ENCODE peak calls at places on chromosome 3, in ten cellular contexts. K is GM12878, D is A549, X is thyroid gland, Z is stomach, F is vagina, R is sigmoid colon, H is suprapubic skin, S is heart left ventricle, P is ovary. N is an unnamed sample. For H3K4me1, the result is how much of the 10 kb centered on the place peaks cover.

GRCh38 chr3:24145481-24145880 is 200.4 kb downstream of the NR1D2 start:
- DNase-seq in K (no peak), D (no peak), X (no peak), Z (no peak), F (no peak), R (no peak), H (no peak), S (no peak), P (no peak), N (no peak)

GRCh38 chr3:61864886-61865285 is 303.5 kb downstream of the PTPRG start:
- DNase-seq in K (no peak), D (no peak), X (no peak), Z (no peak), F (no peak), R (no peak), H (no peak), S (no peak), P (no peak), N (no peak)

GRCh38 chr3:189967254-189967865 is 153.3 kb downstream of the P3H2 start:
- DNase-seq in K (no peak), D (peak), X (no peak), Z (no peak), F (no peak), R (no peak), H (no peak), S (no peak), P (no peak), N (no peak)

GRCh38 chr3:4744405-4745239 is 234.6 kb upstream of the BHLHE40 start:
- DNase-seq in K (no peak), D (peak), X (no peak), Z (no peak), F (no peak), R (no peak), H (no peak), S (no peak), P (no peak), N (no peak)

GRCh38 chr3:165837058-165837525 is at the start of gene BCHE:
- DNase-seq in K (no peak), D (peak), X (no peak), Z (no peak), F (no peak), R (peak), H (no peak), S (peak), P (no peak), N (peak)

GRCh38 chr3:117045143-117045542 is 335.6 kb downstream of the TUSC7 start:
- DNase-seq in K (no peak), D (no peak), X (no peak), Z (no peak), F (no peak), R (peak), H (no peak), S (peak), P (no peak), N (no peak)

GRCh38 chr3:50238549-50239026 is 2.6 kb downstream of the GNAI2 start:
- DNase-seq in K (no peak), D (no peak), X (peak), Z (peak), F (no peak), R (peak), H (peak), S (peak), P (peak), N (peak)

GRCh38 chr3:99637381-99638111 is 848 bp upstream of the COL8A1 start:
- DNase-seq in K (no peak), D (no peak), X (peak), Z (no peak), F (no peak), R (no peak), H (no peak), S (peak), P (peak), N (peak)

GRCh38 chr3:169493512-169494141 is 169.9 kb downstream of the MECOM start:
- DNase-seq in K (no peak), D (no peak), X (no peak), Z (no peak), F (no peak), R (no peak), H (no peak), S (no peak), P (no peak), N (no peak)

GRCh38 chr3:15055019-15055557 is 10.0 kb downstream of the MRPS25 start:
- DNase-seq in K (peak), D (no peak), X (no peak), Z (no peak), F (no peak), R (no peak), H (no peak), S (no peak), P (no peak), N (no peak)

GRCh38 chr3:35448121-35448520 is 191.2 kb upstream of the ARPP21 start:
- DNase-seq in K (no peak), D (no peak), X (no peak), Z (no peak), F (no peak), R (no peak), H (no peak), S (no peak), P (no peak), N (no peak)

GRCh38 chr3:115885621-115886020 is 262.3 kb downstream of the GAP43 start:
- DNase-seq in K (no peak), D (no peak), X (no peak), Z (no peak), F (no peak), R (no peak), H (no peak), S (no peak), P (no peak), N (no peak)

GRCh38 chr3:56915969-56916586 is 114.3 kb upstream of the ARHGEF3 start:
- DNase-seq in K (peak), D (no peak), X (peak), Z (peak), F (no peak), R (no peak), H (no peak), S (peak), P (no peak), N (no peak)

GRCh38 chr3:87426916-87427315 is 150.5 kb upstream of the POU1F1 start:
- DNase-seq in K (no peak), D (no peak), X (no peak), Z (no peak), F (no peak), R (no peak), H (no peak), S (no peak), P (no peak), N (no peak)

GRCh38 chr3:150357140-150357539 is 51.0 kb upstream of the TSC22D2 start:
- DNase-seq in K (no peak), D (no peak), X (no peak), Z (no peak), F (no peak), R (no peak), H (no peak), S (no peak), P (no peak), N (no peak)

GRCh38 chr3:123652346-123652984 is 67.6 kb upstream of the HACD2 start:
- DNase-seq in K (no peak), D (peak), X (peak), Z (peak), F (no peak), R (peak), H (peak), S (peak), P (peak), N (peak)

GRCh38 chr3:75089831-75090230 is 475.4 kb upstream of the CNTN3 start:
- DNase-seq in K (no peak), D (no peak), X (no peak), Z (no peak), F (no peak), R (no peak), H (no peak), S (no peak), P (no peak), N (no peak)

GRCh38 chr3:43104786-43105185 is 1.1 kb downstream of the POMGNT2 start:
- DNase-seq in K (no peak), D (no peak), X (no peak), Z (no peak), F (no peak), R (no peak), H (no peak), S (no peak), P (no peak), N (no peak)

GRCh38 chr3:125032100-125032643 is 23.6 kb downstream of the HEG1 start:
- DNase-seq in K (no peak), D (no peak), X (peak), Z (no peak), F (no peak), R (no peak), H (no peak), S (no peak), P (no peak), N (no peak)

GRCh38 chr3:17632401-17633100 is 109.9 kb downstream of the TBC1D5 start:
- DNase-seq in K (no peak), D (no peak), X (no peak), Z (no peak), F (no peak), R (no peak), H (no peak), S (no peak), P (no peak), N (no peak)

GRCh38 chr3:170002829-170003228 is 35.0 kb upstream of the GPR160 start:
- DNase-seq in K (no peak), D (no peak), X (no peak), Z (no peak), F (no peak), R (no peak), H (no peak), S (no peak), P (no peak), N (no peak)

GRCh38 chr3:110569073-110569472 is 502.5 kb upstream of the NECTIN3 start:
- DNase-seq in K (no peak), D (no peak), X (no peak), Z (no peak), F (no peak), R (no peak), H (no peak), S (no peak), P (no peak), N (no peak)

GRCh38 chr3:136336329-136337100 is 86.4 kb downstream of the PCCB start:
- DNase-seq in K (no peak), D (no peak), X (no peak), Z (no peak), F (no peak), R (no peak), H (no peak), S (no peak), P (no peak), N (no peak)

GRCh38 chr3:9340450-9341009 is 22.3 kb upstream of the THUMPD3 start:
- DNase-seq in K (no peak), D (peak), X (no peak), Z (no peak), F (no peak), R (no peak), H (no peak), S (no peak), P (no peak), N (peak)

GRCh38 chr3:71087109-71088018 is 496.2 kb downstream of the FOXP1 start:
- DNase-seq in K (peak), D (no peak), X (no peak), Z (no peak), F (no peak), R (no peak), H (no peak), S (no peak), P (no peak), N (no peak)

GRCh38 chr3:55906896-55907295 is 419.8 kb upstream of the WNT5A start:
- DNase-seq in K (no peak), D (no peak), X (no peak), Z (no peak), F (no peak), R (no peak), H (no peak), S (no peak), P (no peak), N (no peak)

GRCh38 chr3:59482684-59483083 is 432.9 kb upstream of the CFAP20DC start:
- DNase-seq in K (no peak), D (no peak), X (no peak), Z (no peak), F (no peak), R (no peak), H (no peak), S (no peak), P (no peak), N (no peak)

GRCh38 chr3:27049792-27050191 is 319.4 kb downstream of the NEK10 start:
- DNase-seq in K (peak), D (no peak), X (no peak), Z (no peak), F (no peak), R (no peak), H (no peak), S (no peak), P (no peak), N (no peak)

GRCh38 chr3:128726691-128727031 is 678 bp downstream of the RAB7A start:
- DNase-seq in K (no peak), D (no peak), X (peak), Z (peak), F (no peak), R (peak), H (peak), S (peak), P (peak), N (peak)

GRCh38 chr3:128725932-128726690 is at the start of gene RAB7A:
- DNase-seq in K (peak), D (peak), X (peak), Z (peak), F (peak), R (peak), H (peak), S (peak), P (peak), N (peak)

GRCh38 chr3:128725547-128725931 is 444 bp upstream of the RAB7A start:
- DNase-seq in K (no peak), D (no peak), X (no peak), Z (no peak), F (no peak), R (no peak), H (no peak), S (no peak), P (no peak), N (no peak)

GRCh38 chr3:128720891-128721290 is 5.1 kb upstream of the RAB7A start:
- DNase-seq in K (no peak), D (no peak), X (no peak), Z (no peak), F (no peak), R (peak), H (no peak), S (no peak), P (no peak), N (no peak)

GRCh38 chr3:128723477-128723876 is 2.5 kb upstream of the RAB7A start:
- DNase-seq in K (no peak), D (no peak), X (no peak), Z (no peak), F (no peak), R (no peak), H (no peak), S (no peak), P (no peak), N (no peak)
- H3K4me1 ChIP-seq in K (under half), D (under half), X (under half), Z (under half), F (under half), R (under half), H (under half), S (under half), P (under half), N (under half)

DNA sequence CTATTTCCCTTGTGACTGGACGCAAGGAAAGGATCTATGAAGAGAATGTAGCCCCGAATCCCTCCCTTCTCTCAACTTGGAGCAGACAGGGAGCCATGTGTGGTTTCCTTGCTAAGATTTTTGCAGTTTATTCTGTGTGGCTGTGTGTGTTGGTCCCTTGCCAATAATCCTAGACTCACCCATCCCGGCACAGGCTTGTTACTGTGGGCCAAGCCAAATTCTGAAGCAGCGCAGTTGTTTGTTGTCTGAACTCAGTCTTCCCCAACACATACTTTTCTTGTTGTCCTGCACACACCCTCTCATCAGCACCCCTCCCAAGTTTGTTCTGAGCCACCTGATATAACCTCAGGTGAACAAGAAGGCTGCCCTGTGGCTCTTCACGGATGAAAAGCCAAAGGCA is 193.2 kb upstream of the CTDSPL start:
- DNase-seq in K (no peak), D (no peak), X (peak), Z (no peak), F (no peak), R (peak), H (no peak), S (peak), P (peak), N (peak)
- H3K4me3 ChIP-seq in K (no peak), D (no peak), X (no peak), Z (no peak), F (no peak), R (no peak), H (no peak), S (no peak), P (no peak), N (no peak)

GRCh38 chr3:127194601-127195187 is 1.8 kb downstream of the PRR23E start:
- DNase-seq in K (no peak), D (no peak), X (no peak), Z (peak), F (peak), R (no peak), H (peak), S (no peak), P (no peak), N (no peak)
- TF ChIP-seq POLR2A in K (no peak), D (no peak), X (no peak), Z (no peak), F (no peak), R (no peak), H (no peak), S (no peak), P (no peak), N (no peak)

DNA sequence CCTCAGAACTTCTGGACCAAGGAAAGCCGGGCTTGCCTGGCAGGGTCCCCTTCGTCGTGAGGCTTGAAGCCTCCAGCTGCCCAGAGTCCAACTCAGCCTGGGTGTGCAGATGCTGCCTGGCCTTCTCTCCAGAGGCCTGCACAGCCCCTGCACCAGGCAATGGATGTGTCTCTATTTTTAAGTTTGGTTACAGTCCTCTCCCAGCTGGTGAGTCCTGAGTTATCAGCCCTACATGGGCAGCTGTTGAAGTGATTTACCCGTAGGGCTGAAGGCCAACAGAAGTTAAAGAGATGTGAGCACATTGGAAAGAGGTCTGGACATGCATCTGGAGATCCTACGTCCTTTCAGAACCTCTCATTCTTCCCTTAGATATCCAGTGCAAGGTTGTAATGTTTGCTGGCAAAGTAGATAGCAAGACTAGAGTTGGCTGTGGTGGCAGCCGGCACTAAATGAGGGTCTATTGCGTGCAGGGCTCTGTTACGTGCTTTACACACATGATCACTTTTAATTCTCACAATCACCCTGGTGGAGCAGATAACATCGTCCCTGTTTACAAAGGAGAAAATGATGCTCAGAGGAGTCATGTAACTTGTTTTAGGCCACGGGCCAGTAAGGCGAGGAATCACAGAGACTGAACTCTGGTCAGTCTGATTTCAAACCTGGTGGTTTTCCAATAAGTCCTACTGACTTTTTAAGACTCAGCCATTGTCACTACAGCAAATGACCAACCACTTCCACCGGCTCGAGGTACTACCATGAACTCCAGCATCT is 9.9 kb downstream of the FYCO1 start:
- DNase-seq in K (no peak), D (no peak), X (no peak), Z (no peak), F (no peak), R (peak), H (no peak), S (peak), P (no peak), N (peak)
- H3K4me1 ChIP-seq in K (under half), D (under half), X (half or more), Z (half or more), F (half or more), R (half or more), H (half or more), S (half or more), P (half or more), N (under half)

GRCh38 chr3:72385172-72385571 is 463.1 kb downstream of the SHQ1 start:
- DNase-seq in K (no peak), D (no peak), X (no peak), Z (no peak), F (no peak), R (no peak), H (no peak), S (no peak), P (no peak), N (no peak)

GRCh38 chr3:72383896-72384295 is 464.3 kb downstream of the SHQ1 start:
- DNase-seq in K (no peak), D (no peak), X (no peak), Z (no peak), F (no peak), R (no peak), H (no peak), S (no peak), P (no peak), N (no peak)

GRCh38 chr3:72383230-72383629 is 465.0 kb downstream of the SHQ1 start:
- DNase-seq in K (no peak), D (no peak), X (no peak), Z (no peak), F (no peak), R (no peak), H (no peak), S (no peak), P (no peak), N (no peak)

GRCh38 chr3:72386322-72386721 is 461.9 kb downstream of the SHQ1 start:
- DNase-seq in K (no peak), D (no peak), X (no peak), Z (no peak), F (no peak), R (no peak), H (no peak), S (no peak), P (no peak), N (no peak)

DNA sequence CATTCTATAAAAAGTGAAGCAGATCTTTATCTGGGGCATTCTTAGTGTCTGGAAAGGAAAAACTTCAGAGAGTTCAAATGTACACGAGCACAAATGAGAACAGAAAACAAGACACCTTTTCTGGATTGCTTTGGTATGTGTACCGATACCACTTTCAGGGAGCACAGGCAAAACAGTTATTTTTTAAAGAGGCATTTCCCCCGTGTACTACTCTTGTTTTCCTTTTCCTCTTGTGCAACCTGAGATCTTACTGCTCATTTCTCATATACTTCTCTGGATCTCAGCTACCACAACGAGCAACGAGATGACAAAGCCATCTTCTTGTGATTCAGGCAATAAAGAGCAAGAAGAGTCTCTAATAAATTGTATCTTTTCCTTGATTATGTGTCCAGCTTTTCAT is 463.6 kb downstream of the SHQ1 start:
- DNase-seq in K (no peak), D (no peak), X (no peak), Z (no peak), F (no peak), R (no peak), H (no peak), S (no peak), P (no peak), N (no peak)
- H3K4me3 ChIP-seq in K (no peak), D (no peak), X (no peak), Z (no peak), F (no peak), R (no peak), H (no peak), S (no peak), P (no peak), N (no peak)

GRCh38 chr3:39146611-39147373 is 6.6 kb downstream of the CSRNP1 start:
- DNase-seq in K (no peak), D (peak), X (peak), Z (peak), F (no peak), R (peak), H (peak), S (peak), P (peak), N (peak)
- TF ChIP-seq POLR2A in K (peak), D (no peak), X (no peak), Z (no peak), F (peak), R (peak), H (no peak), S (peak), P (no peak), N (no peak)

GRCh38 chr3:112298781-112299180 is 4.8 kb upstream of the SLC9C1 start:
- DNase-seq in K (no peak), D (no peak), X (no peak), Z (no peak), F (no peak), R (no peak), H (no peak), S (no peak), P (no peak), N (no peak)

GRCh38 chr3:112302881-112303761 is 9.1 kb upstream of the SLC9C1 start:
- DNase-seq in K (no peak), D (no peak), X (peak), Z (no peak), F (no peak), R (no peak), H (no peak), S (no peak), P (no peak), N (no peak)

GRCh38 chr3:112303811-112304325 is 9.9 kb upstream of the SLC9C1 start:
- DNase-seq in K (no peak), D (no peak), X (peak), Z (no peak), F (no peak), R (no peak), H (no peak), S (peak), P (no peak), N (peak)

GRCh38 chr3:112304611-112305010 is 10.6 kb upstream of the SLC9C1 start:
- DNase-seq in K (no peak), D (no peak), X (no peak), Z (no peak), F (no peak), R (no peak), H (no peak), S (no peak), P (no peak), N (no peak)

GRCh38 chr3:112302061-112302830 is 8.2 kb upstream of the SLC9C1 start:
- DNase-seq in K (no peak), D (no peak), X (no peak), Z (no peak), F (no peak), R (no peak), H (no peak), S (no peak), P (no peak), N (no peak)
- H3K4me1 ChIP-seq in K (under half), D (under half), X (under half), Z (under half), F (under half), R (under half), H (under half), S (under half), P (under half), N (under half)